ENCODE peak calls at places on chromosomes 6 and 20, in nine cellular contexts. One of them, this sample, is unnamed.

GRCh38 chr20:22333885-22334545 is 250.4 kb downstream of the FOXA2 start:
- DNase-seq in MCF 10A: peak; percentile 66
- DNase-seq in GM12878: no peak
- DNase-seq in tibial artery: no peak
- DNase-seq in glutamatergic neuron: peak; percentile 72
- DNase-seq in psoas muscle: peak; percentile 35
- DNase-seq in stomach: peak; percentile 63
- DNase-seq in cardiac fibroblast: peak; percentile 74
- DNase-seq in AG09319: no peak
- DNase-seq in this sample: peak; percentile 63

GRCh38 chr6:170272341-170273065 is 18.4 kb downstream of the DLL1 start:
- DNase-seq in psoas muscle: no peak
- DNase-seq in GM12878: no peak
- DNase-seq in stomach: no peak
- DNase-seq in tibial artery: no peak
- DNase-seq in MCF 10A: no peak
- DNase-seq in glutamatergic neuron: no peak
- DNase-seq in cardiac fibroblast: no peak
- DNase-seq in AG09319: no peak
- DNase-seq in this sample: no peak

GRCh38 chr20:38937000-38937399 is 10.8 kb downstream of the FAM83D start:
- DNase-seq in glutamatergic neuron: no peak
- DNase-seq in GM12878: no peak
- DNase-seq in psoas muscle: no peak
- DNase-seq in stomach: no peak
- DNase-seq in AG09319: no peak
- DNase-seq in tibial artery: no peak
- DNase-seq in MCF 10A: no peak
- DNase-seq in cardiac fibroblast: no peak
- DNase-seq in this sample: no peak

GRCh38 chr6:144062757-144063156 is 32.6 kb downstream of the SF3B5 start:
- DNase-seq in psoas muscle: no peak
- DNase-seq in cardiac fibroblast: no peak
- DNase-seq in AG09319: no peak
- DNase-seq in stomach: no peak
- DNase-seq in GM12878: no peak
- DNase-seq in tibial artery: no peak
- DNase-seq in MCF 10A: no peak
- DNase-seq in glutamatergic neuron: no peak
- DNase-seq in this sample: no peak

GRCh38 chr20:44706371-44707258 is 8.6 kb upstream of the CCN5 start:
- DNase-seq in cardiac fibroblast: peak; percentile 55
- DNase-seq in GM12878: no peak
- DNase-seq in psoas muscle: peak; percentile 75
- DNase-seq in tibial artery: peak; percentile 98
- DNase-seq in AG09319: no peak
- DNase-seq in glutamatergic neuron: peak; percentile 32
- DNase-seq in stomach: no peak
- DNase-seq in MCF 10A: no peak
- DNase-seq in this sample: no peak

GRCh38 chr6:30325873-30326445 is 768 bp upstream of the TRIM39 start:
- DNase-seq in MCF 10A: no peak
- DNase-seq in cardiac fibroblast: peak; percentile 86
- DNase-seq in tibial artery: no peak
- DNase-seq in psoas muscle: peak; percentile 40
- DNase-seq in stomach: no peak
- DNase-seq in GM12878: peak; percentile 28
- DNase-seq in AG09319: no peak
- DNase-seq in glutamatergic neuron: peak; percentile 42
- DNase-seq in this sample: no peak

GRCh38 chr6:124069230-124069815 is 265.7 kb downstream of the NKAIN2 start:
- DNase-seq in stomach: no peak
- DNase-seq in GM12878: no peak
- DNase-seq in AG09319: no peak
- DNase-seq in cardiac fibroblast: no peak
- DNase-seq in psoas muscle: no peak
- DNase-seq in MCF 10A: no peak
- DNase-seq in tibial artery: no peak
- DNase-seq in glutamatergic neuron: no peak
- DNase-seq in this sample: no peak

GRCh38 chr6:31094389-31094881 is 17.9 kb downstream of the C6orf15 start:
- DNase-seq in MCF 10A: peak; percentile 64
- DNase-seq in GM12878: no peak
- DNase-seq in AG09319: no peak
- DNase-seq in psoas muscle: no peak
- DNase-seq in glutamatergic neuron: no peak
- DNase-seq in cardiac fibroblast: no peak
- DNase-seq in stomach: no peak
- DNase-seq in tibial artery: no peak
- DNase-seq in this sample: no peak

GRCh38 chr6:26597821-26598220 is 1.1 kb downstream of the ABT1 start:
- DNase-seq in glutamatergic neuron: no peak
- DNase-seq in stomach: no peak
- DNase-seq in GM12878: no peak
- DNase-seq in MCF 10A: no peak
- DNase-seq in psoas muscle: no peak
- DNase-seq in AG09319: no peak
- DNase-seq in cardiac fibroblast: no peak
- DNase-seq in tibial artery: no peak
- DNase-seq in this sample: no peak

GRCh38 chr6:170038717-170039116 is 252.2 kb downstream of the DLL1 start:
- DNase-seq in tibial artery: peak; percentile 27
- DNase-seq in stomach: no peak
- DNase-seq in AG09319: no peak
- DNase-seq in glutamatergic neuron: peak; percentile 6
- DNase-seq in MCF 10A: no peak
- DNase-seq in psoas muscle: no peak
- DNase-seq in GM12878: no peak
- DNase-seq in cardiac fibroblast: no peak
- DNase-seq in this sample: no peak

GRCh38 chr6:139030211-139030530 is 1.6 kb downstream of the ABRACL start:
- DNase-seq in AG09319: no peak
- DNase-seq in tibial artery: no peak
- DNase-seq in psoas muscle: no peak
- DNase-seq in GM12878: no peak
- DNase-seq in glutamatergic neuron: no peak
- DNase-seq in MCF 10A: no peak
- DNase-seq in cardiac fibroblast: peak; percentile 3
- DNase-seq in stomach: no peak
- DNase-seq in this sample: no peak

GRCh38 chr6:44655368-44656342 is 268.1 kb downstream of the CDC5L start:
- DNase-seq in psoas muscle: peak; percentile 76
- DNase-seq in cardiac fibroblast: peak; percentile 85
- DNase-seq in glutamatergic neuron: peak; percentile 91
- DNase-seq in tibial artery: peak; percentile 89
- DNase-seq in stomach: peak; percentile 64
- DNase-seq in AG09319: peak; percentile 23
- DNase-seq in GM12878: no peak
- DNase-seq in MCF 10A: peak; percentile 66
- DNase-seq in this sample: peak; percentile 93

GRCh38 chr6:37630281-37630799 is 67.3 kb downstream of the MDGA1 start:
- DNase-seq in stomach: peak; percentile 57
- DNase-seq in AG09319: peak; percentile 75
- DNase-seq in cardiac fibroblast: peak; percentile 99
- DNase-seq in GM12878: no peak
- DNase-seq in glutamatergic neuron: no peak
- DNase-seq in MCF 10A: peak; percentile 99
- DNase-seq in tibial artery: no peak
- DNase-seq in psoas muscle: peak; percentile 37
- DNase-seq in this sample: no peak

GRCh38 chr6:160030103-160030502 is 61.2 kb downstream of the IGF2R start:
- DNase-seq in cardiac fibroblast: peak; percentile 95
- DNase-seq in AG09319: peak; percentile 89
- DNase-seq in tibial artery: peak; percentile 91
- DNase-seq in MCF 10A: peak; percentile 92
- DNase-seq in GM12878: no peak
- DNase-seq in stomach: peak; percentile 62
- DNase-seq in glutamatergic neuron: peak; percentile 70
- DNase-seq in psoas muscle: peak; percentile 92
- DNase-seq in this sample: no peak

GRCh38 chr6:31293343-31293742 is 21.5 kb upstream of the HLA-C start:
- DNase-seq in AG09319: no peak
- DNase-seq in stomach: no peak
- DNase-seq in MCF 10A: peak; percentile 67
- DNase-seq in psoas muscle: no peak
- DNase-seq in tibial artery: no peak
- DNase-seq in cardiac fibroblast: peak; percentile 42
- DNase-seq in glutamatergic neuron: no peak
- DNase-seq in GM12878: no peak
- DNase-seq in this sample: no peak

GRCh38 chr20:1280421-1281102 is 14.5 kb downstream of the SNPH start:
- DNase-seq in GM12878: no peak
- DNase-seq in glutamatergic neuron: no peak
- DNase-seq in AG09319: no peak
- DNase-seq in psoas muscle: no peak
- DNase-seq in tibial artery: no peak
- DNase-seq in MCF 10A: no peak
- DNase-seq in cardiac fibroblast: no peak
- DNase-seq in stomach: no peak
- DNase-seq in this sample: no peak

GRCh38 chr6:53179961-53180651 is 31.5 kb upstream of the GCM1 start:
- DNase-seq in tibial artery: peak; percentile 65
- DNase-seq in cardiac fibroblast: peak; percentile 84
- DNase-seq in MCF 10A: peak; percentile 50
- DNase-seq in GM12878: no peak
- DNase-seq in glutamatergic neuron: no peak
- DNase-seq in AG09319: no peak
- DNase-seq in stomach: peak; percentile 78
- DNase-seq in psoas muscle: peak; percentile 21
- DNase-seq in this sample: no peak

GRCh38 chr6:17169291-17169690 is 67.4 kb downstream of the STMND1 start:
- DNase-seq in AG09319: no peak
- DNase-seq in tibial artery: no peak
- DNase-seq in MCF 10A: no peak
- DNase-seq in psoas muscle: peak; percentile 52
- DNase-seq in glutamatergic neuron: no peak
- DNase-seq in stomach: no peak
- DNase-seq in cardiac fibroblast: peak; percentile 17
- DNase-seq in GM12878: no peak
- DNase-seq in this sample: no peak

DNA sequence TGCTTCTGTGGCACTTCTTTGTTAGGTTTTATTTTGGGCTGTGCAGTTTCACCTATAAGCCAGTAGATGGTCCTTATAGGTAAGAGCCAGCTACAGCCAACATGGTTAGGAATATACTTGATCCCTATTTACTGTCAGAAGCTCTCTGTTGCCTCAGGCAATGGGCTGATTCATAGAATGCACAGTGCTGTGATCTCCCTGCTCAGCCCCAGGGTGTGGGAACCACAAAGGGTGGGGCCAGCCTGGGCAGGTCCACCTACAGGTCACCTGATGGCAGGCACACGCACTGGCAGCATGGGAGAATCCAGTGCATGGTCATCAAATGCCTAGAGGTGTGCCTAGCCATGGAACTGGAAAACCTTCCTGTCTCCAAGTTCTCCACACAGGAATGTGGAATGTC is 191.9 kb downstream of the MOXD1 start:
- DNase-seq in AG09319: no peak
- DNase-seq in tibial artery: no peak
- DNase-seq in MCF 10A: peak; percentile 55
- DNase-seq in cardiac fibroblast: no peak
- DNase-seq in psoas muscle: no peak
- DNase-seq in glutamatergic neuron: no peak
- DNase-seq in GM12878: no peak
- DNase-seq in stomach: no peak
- DNase-seq in this sample: no peak
- TF ChIP-seq CTCF in AG09319: no peak
- TF ChIP-seq CTCF in tibial artery: no peak
- TF ChIP-seq CTCF in MCF 10A: no peak
- TF ChIP-seq CTCF in cardiac fibroblast: no peak
- TF ChIP-seq CTCF in psoas muscle: no peak
- TF ChIP-seq CTCF in glutamatergic neuron: no peak
- TF ChIP-seq CTCF in GM12878: no peak
- TF ChIP-seq CTCF in stomach: no peak
- TF ChIP-seq CTCF in this sample: no peak

GRCh38 chr6:126628125-126628524 is 288.2 kb downstream of the CENPW start:
- DNase-seq in stomach: no peak
- DNase-seq in GM12878: no peak
- DNase-seq in glutamatergic neuron: no peak
- DNase-seq in cardiac fibroblast: no peak
- DNase-seq in MCF 10A: no peak
- DNase-seq in AG09319: no peak
- DNase-seq in tibial artery: no peak
- DNase-seq in psoas muscle: no peak
- DNase-seq in this sample: no peak
- TF ChIP-seq CTCF in stomach: no peak
- TF ChIP-seq CTCF in GM12878: peak; percentile 39
- TF ChIP-seq CTCF in glutamatergic neuron: no peak
- TF ChIP-seq CTCF in cardiac fibroblast: no peak
- TF ChIP-seq CTCF in MCF 10A: no peak
- TF ChIP-seq CTCF in AG09319: no peak
- TF ChIP-seq CTCF in tibial artery: no peak
- TF ChIP-seq CTCF in psoas muscle: no peak
- TF ChIP-seq CTCF in this sample: peak; percentile 16

DNA sequence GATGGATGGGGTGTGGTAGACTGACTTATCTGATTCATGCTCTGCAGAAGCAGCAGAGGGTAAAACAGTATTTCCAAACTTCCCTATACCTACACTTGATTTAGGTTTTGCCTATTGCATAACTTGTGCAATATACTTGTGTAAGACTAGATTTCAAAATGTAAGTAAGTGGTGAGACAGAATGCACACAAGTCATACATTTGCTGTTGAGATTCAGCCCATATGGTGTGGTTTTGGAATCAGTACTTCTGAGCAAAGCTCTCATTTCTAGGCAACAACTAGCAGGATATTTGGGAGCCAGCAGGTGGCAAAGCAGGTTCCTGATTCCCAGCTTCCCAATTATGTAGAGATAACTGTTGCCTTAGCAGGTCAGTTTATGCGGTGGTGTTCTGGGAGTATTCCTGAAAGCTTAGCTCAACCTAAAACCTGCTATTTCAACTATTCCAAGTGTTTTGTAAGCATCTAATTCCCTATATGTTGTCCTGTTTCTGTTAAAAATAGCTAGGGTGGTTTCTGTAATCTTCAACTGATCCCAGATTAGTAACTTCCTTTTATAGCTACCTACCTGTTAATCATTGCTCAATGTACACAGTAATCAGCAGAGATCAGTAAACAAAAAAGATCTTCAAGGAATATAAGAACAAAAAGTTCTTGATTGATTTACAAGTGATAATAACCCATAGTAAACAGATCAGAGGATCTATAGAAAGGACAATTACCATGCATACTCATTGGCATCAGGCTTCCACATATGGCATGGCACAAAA is 8.5 kb upstream of the FABP7 start:
- DNase-seq in tibial artery: no peak
- DNase-seq in glutamatergic neuron: no peak
- DNase-seq in psoas muscle: no peak
- DNase-seq in AG09319: no peak
- DNase-seq in cardiac fibroblast: no peak
- DNase-seq in stomach: no peak
- DNase-seq in MCF 10A: peak; percentile 44
- DNase-seq in GM12878: no peak
- DNase-seq in this sample: no peak
- TF ChIP-seq CTCF in tibial artery: no peak
- TF ChIP-seq CTCF in glutamatergic neuron: no peak
- TF ChIP-seq CTCF in psoas muscle: no peak
- TF ChIP-seq CTCF in AG09319: no peak
- TF ChIP-seq CTCF in cardiac fibroblast: no peak
- TF ChIP-seq CTCF in stomach: no peak
- TF ChIP-seq CTCF in MCF 10A: peak; percentile 11
- TF ChIP-seq CTCF in GM12878: no peak
- TF ChIP-seq CTCF in this sample: no peak

GRCh38 chr20:4295226-4295625 is 279.9 kb upstream of the RNF24 start:
- DNase-seq in MCF 10A: no peak
- DNase-seq in stomach: no peak
- DNase-seq in GM12878: no peak
- DNase-seq in cardiac fibroblast: no peak
- DNase-seq in tibial artery: no peak
- DNase-seq in psoas muscle: no peak
- DNase-seq in AG09319: no peak
- DNase-seq in glutamatergic neuron: no peak
- DNase-seq in this sample: no peak

GRCh38 chr20:4289875-4290274 is 274.5 kb upstream of the RNF24 start:
- DNase-seq in psoas muscle: no peak
- DNase-seq in GM12878: no peak
- DNase-seq in glutamatergic neuron: no peak
- DNase-seq in MCF 10A: peak; percentile 15
- DNase-seq in AG09319: no peak
- DNase-seq in tibial artery: no peak
- DNase-seq in stomach: no peak
- DNase-seq in cardiac fibroblast: peak; percentile 5
- DNase-seq in this sample: no peak
- TF ChIP-seq CTCF in psoas muscle: no peak
- TF ChIP-seq CTCF in GM12878: peak; percentile 28
- TF ChIP-seq CTCF in glutamatergic neuron: no peak
- TF ChIP-seq CTCF in MCF 10A: no peak
- TF ChIP-seq CTCF in AG09319: no peak
- TF ChIP-seq CTCF in tibial artery: no peak
- TF ChIP-seq CTCF in stomach: no peak
- TF ChIP-seq CTCF in cardiac fibroblast: peak; percentile 36
- TF ChIP-seq CTCF in this sample: no peak